ENCODE peak calls at places on chromosomes 7 and 10, in six cellular contexts. One of them, this sample, is unnamed.

GRCh38 chr7:71303566-71303965 is 171.6 kb downstream of the GALNT17 start:
- DNase-seq in OCI-LY7: no peak
- DNase-seq in coronary artery: no peak
- DNase-seq in SJSA1: no peak
- DNase-seq in transverse colon: no peak
- DNase-seq in MM.1S: no peak
- DNase-seq in this sample: no peak

GRCh38 chr10:112917676-112918075 is 32.4 kb upstream of the TCF7L2 start:
- DNase-seq in SJSA1: no peak
- DNase-seq in coronary artery: no peak
- DNase-seq in MM.1S: no peak
- DNase-seq in OCI-LY7: no peak
- DNase-seq in transverse colon: no peak
- DNase-seq in this sample: no peak

GRCh38 chr10:119268871-119269506 is 61.6 kb downstream of the GRK5 start:
- DNase-seq in OCI-LY7: no peak
- DNase-seq in MM.1S: peak
- DNase-seq in SJSA1: no peak
- DNase-seq in transverse colon: no peak
- DNase-seq in coronary artery: no peak
- DNase-seq in this sample: no peak

GRCh38 chr10:90930971-90931841 is 10.3 kb upstream of the ANKRD1 start:
- DNase-seq in SJSA1: peak
- DNase-seq in transverse colon: no peak
- DNase-seq in coronary artery: peak
- DNase-seq in OCI-LY7: no peak
- DNase-seq in MM.1S: no peak
- DNase-seq in this sample: no peak

GRCh38 chr10:131033166-131034085 is 278.1 kb downstream of the TCERG1L start:
- DNase-seq in coronary artery: peak
- DNase-seq in transverse colon: no peak
- DNase-seq in SJSA1: no peak
- DNase-seq in MM.1S: no peak
- DNase-seq in OCI-LY7: no peak
- DNase-seq in this sample: no peak

GRCh38 chr7:2114052-2114451 is 118.7 kb downstream of the MAD1L1 start:
- DNase-seq in SJSA1: peak
- DNase-seq in MM.1S: no peak
- DNase-seq in coronary artery: no peak
- DNase-seq in OCI-LY7: no peak
- DNase-seq in transverse colon: no peak
- DNase-seq in this sample: no peak

GRCh38 chr7:90769036-90769435 is 172.9 kb downstream of the CDK14 start:
- DNase-seq in SJSA1: no peak
- DNase-seq in OCI-LY7: no peak
- DNase-seq in transverse colon: no peak
- DNase-seq in MM.1S: no peak
- DNase-seq in coronary artery: no peak
- DNase-seq in this sample: no peak

GRCh38 chr10:77637986-77638765 is 568 bp upstream of the KCNMA1 start:
- DNase-seq in MM.1S: no peak
- DNase-seq in SJSA1: peak
- DNase-seq in coronary artery: peak
- DNase-seq in OCI-LY7: no peak
- DNase-seq in transverse colon: peak
- DNase-seq in this sample: no peak

GRCh38 chr7:66430164-66430545 is 198.5 kb upstream of the KCTD7 start:
- DNase-seq in coronary artery: no peak
- DNase-seq in MM.1S: no peak
- DNase-seq in SJSA1: no peak
- DNase-seq in transverse colon: peak
- DNase-seq in OCI-LY7: no peak
- DNase-seq in this sample: no peak

GRCh38 chr7:42017356-42017986 is 219.5 kb downstream of the GLI3 start:
- DNase-seq in SJSA1: no peak
- DNase-seq in coronary artery: no peak
- DNase-seq in MM.1S: peak
- DNase-seq in OCI-LY7: peak
- DNase-seq in transverse colon: no peak
- DNase-seq in this sample: no peak

GRCh38 chr7:157987906-157988305 is 599.7 kb downstream of the PTPRN2 start:
- DNase-seq in coronary artery: no peak
- DNase-seq in MM.1S: no peak
- DNase-seq in transverse colon: no peak
- DNase-seq in SJSA1: no peak
- DNase-seq in OCI-LY7: no peak
- DNase-seq in this sample: no peak

GRCh38 chr7:79452032-79452494 is 1.4 kb downstream of the MAGI2 start:
- DNase-seq in OCI-LY7: no peak
- DNase-seq in MM.1S: no peak
- DNase-seq in SJSA1: peak
- DNase-seq in coronary artery: peak
- DNase-seq in transverse colon: peak
- DNase-seq in this sample: peak

GRCh38 chr7:100472121-100472851 is 6.7 kb downstream of the TSC22D4 start:
- DNase-seq in MM.1S: no peak
- DNase-seq in transverse colon: peak
- DNase-seq in coronary artery: no peak
- DNase-seq in SJSA1: no peak
- DNase-seq in OCI-LY7: no peak
- DNase-seq in this sample: no peak

GRCh38 chr7:152025937-152026890 is 740 bp downstream of the GALNT11 start:
- DNase-seq in SJSA1: no peak
- DNase-seq in transverse colon: no peak
- DNase-seq in OCI-LY7: no peak
- DNase-seq in coronary artery: no peak
- DNase-seq in MM.1S: no peak
- DNase-seq in this sample: no peak
- H3K27ac ChIP-seq in SJSA1: peak
- H3K27ac ChIP-seq in transverse colon: peak
- H3K27ac ChIP-seq in OCI-LY7: no peak
- H3K27ac ChIP-seq in coronary artery: peak
- H3K27ac ChIP-seq in MM.1S: no peak
- H3K27ac ChIP-seq in this sample: peak

GRCh38 chr10:122154733-122155366 is 116.2 kb upstream of the BTBD16 start:
- DNase-seq in SJSA1: no peak
- DNase-seq in coronary artery: no peak
- DNase-seq in OCI-LY7: no peak
- DNase-seq in MM.1S: peak
- DNase-seq in transverse colon: no peak
- DNase-seq in this sample: no peak

GRCh38 chr10:122157451-122157850 is 113.6 kb upstream of the BTBD16 start:
- DNase-seq in SJSA1: no peak
- DNase-seq in transverse colon: no peak
- DNase-seq in coronary artery: no peak
- DNase-seq in MM.1S: no peak
- DNase-seq in OCI-LY7: no peak
- DNase-seq in this sample: no peak

GRCh38 chr10:122152544-122152943 is 118.6 kb upstream of the BTBD16 start:
- DNase-seq in coronary artery: peak
- DNase-seq in OCI-LY7: no peak
- DNase-seq in SJSA1: no peak
- DNase-seq in MM.1S: no peak
- DNase-seq in transverse colon: peak
- DNase-seq in this sample: peak

GRCh38 chr10:122151121-122151694 is 119.9 kb upstream of the BTBD16 start:
- DNase-seq in MM.1S: no peak
- DNase-seq in OCI-LY7: no peak
- DNase-seq in transverse colon: no peak
- DNase-seq in coronary artery: no peak
- DNase-seq in SJSA1: no peak
- DNase-seq in this sample: no peak

GRCh38 chr10:122154034-122154732 is 116.9 kb upstream of the BTBD16 start:
- DNase-seq in SJSA1: no peak
- DNase-seq in OCI-LY7: no peak
- DNase-seq in MM.1S: no peak
- DNase-seq in transverse colon: no peak
- DNase-seq in coronary artery: no peak
- DNase-seq in this sample: no peak
- H3K27ac ChIP-seq in SJSA1: no peak
- H3K27ac ChIP-seq in OCI-LY7: no peak
- H3K27ac ChIP-seq in MM.1S: no peak
- H3K27ac ChIP-seq in transverse colon: peak
- H3K27ac ChIP-seq in coronary artery: peak
- H3K27ac ChIP-seq in this sample: peak

DNA sequence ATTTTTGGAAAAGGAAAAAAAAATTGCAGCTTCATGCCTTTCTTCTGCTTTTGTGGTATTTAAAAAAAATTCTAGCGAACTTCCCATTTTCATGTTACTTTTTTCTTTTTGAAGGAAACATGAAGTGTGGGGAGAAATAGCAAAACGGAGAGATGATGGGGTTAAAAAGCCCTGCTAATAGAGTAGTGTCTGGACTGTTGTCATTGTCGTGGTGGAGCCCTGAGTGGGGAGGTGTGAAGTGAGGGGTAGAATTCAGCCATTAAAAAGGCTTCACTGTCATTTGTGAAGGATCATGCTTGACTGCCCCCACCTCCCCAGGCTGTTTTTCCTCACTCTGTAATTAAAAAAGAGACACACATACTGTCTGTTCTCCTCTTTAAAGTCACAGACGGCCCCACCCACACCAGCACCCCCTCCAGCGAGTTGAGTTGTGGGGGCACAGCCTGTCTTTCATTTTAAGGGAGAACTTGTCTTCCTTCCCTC is 272.5 kb downstream of the CREB5 start:
- DNase-seq in SJSA1: no peak
- DNase-seq in MM.1S: no peak
- DNase-seq in transverse colon: no peak
- DNase-seq in OCI-LY7: no peak
- DNase-seq in coronary artery: no peak
- DNase-seq in this sample: no peak
- H3K27ac ChIP-seq in SJSA1: no peak
- H3K27ac ChIP-seq in MM.1S: no peak
- H3K27ac ChIP-seq in transverse colon: peak
- H3K27ac ChIP-seq in OCI-LY7: no peak
- H3K27ac ChIP-seq in coronary artery: peak
- H3K27ac ChIP-seq in this sample: peak

GRCh38 chr10:86979296-86979818 is 11.1 kb downstream of the ADIRF start:
- DNase-seq in OCI-LY7: no peak
- DNase-seq in transverse colon: no peak
- DNase-seq in coronary artery: no peak
- DNase-seq in SJSA1: no peak
- DNase-seq in MM.1S: no peak
- DNase-seq in this sample: no peak
- H3K27ac ChIP-seq in OCI-LY7: no peak
- H3K27ac ChIP-seq in transverse colon: peak
- H3K27ac ChIP-seq in coronary artery: peak
- H3K27ac ChIP-seq in SJSA1: no peak
- H3K27ac ChIP-seq in MM.1S: no peak
- H3K27ac ChIP-seq in this sample: peak

GRCh38 chr7:37445800-37446199 is 2.9 kb downstream of the ELMO1 start:
- DNase-seq in coronary artery: no peak
- DNase-seq in SJSA1: no peak
- DNase-seq in transverse colon: no peak
- DNase-seq in MM.1S: no peak
- DNase-seq in OCI-LY7: no peak
- DNase-seq in this sample: no peak
- H3K27ac ChIP-seq in coronary artery: peak
- H3K27ac ChIP-seq in SJSA1: no peak
- H3K27ac ChIP-seq in transverse colon: no peak
- H3K27ac ChIP-seq in MM.1S: no peak
- H3K27ac ChIP-seq in OCI-LY7: no peak
- H3K27ac ChIP-seq in this sample: no peak

GRCh38 chr10:72832701-72833100 is 60.8 kb upstream of the OIT3 start:
- DNase-seq in SJSA1: no peak
- DNase-seq in coronary artery: no peak
- DNase-seq in transverse colon: no peak
- DNase-seq in OCI-LY7: no peak
- DNase-seq in MM.1S: no peak
- DNase-seq in this sample: no peak
- H3K27ac ChIP-seq in SJSA1: no peak
- H3K27ac ChIP-seq in coronary artery: no peak
- H3K27ac ChIP-seq in transverse colon: no peak
- H3K27ac ChIP-seq in OCI-LY7: no peak
- H3K27ac ChIP-seq in MM.1S: no peak
- H3K27ac ChIP-seq in this sample: no peak

DNA sequence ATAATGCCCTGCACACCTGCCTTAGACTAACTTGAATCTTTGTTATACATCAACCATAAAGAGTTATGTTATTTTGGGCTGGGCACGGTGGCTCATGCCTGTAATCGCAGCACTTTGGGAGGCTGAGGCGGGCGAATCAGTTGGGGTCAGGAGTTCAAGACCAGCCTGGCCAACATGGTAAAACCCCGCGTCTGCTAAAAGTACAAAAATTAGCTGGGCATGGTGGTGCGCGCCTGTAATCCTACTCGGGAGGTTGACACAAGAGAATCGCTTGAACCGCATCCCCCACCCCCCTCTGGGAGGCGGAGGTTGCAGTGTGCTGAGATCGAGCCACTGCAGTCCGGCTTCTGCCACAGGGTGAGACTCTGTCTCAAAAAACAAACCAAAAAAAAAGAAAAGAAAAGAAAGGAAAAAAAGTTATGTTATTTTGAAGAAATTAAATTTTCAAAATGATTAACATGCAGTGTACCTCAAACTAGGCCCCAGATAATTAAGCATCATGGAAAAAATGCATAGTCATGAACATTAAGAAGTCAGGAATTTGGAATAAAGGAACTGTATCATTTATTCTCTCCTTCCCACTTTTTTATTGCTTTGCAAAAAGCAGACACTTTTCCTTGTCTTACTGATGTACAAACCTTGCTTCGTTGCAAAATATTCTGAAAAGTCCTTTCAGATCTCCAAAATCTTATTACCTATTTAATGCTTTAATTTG is 43.3 kb downstream of the STAM start:
- DNase-seq in SJSA1: no peak
- DNase-seq in coronary artery: no peak
- DNase-seq in transverse colon: no peak
- DNase-seq in OCI-LY7: no peak
- DNase-seq in MM.1S: no peak
- DNase-seq in this sample: no peak
- H3K27ac ChIP-seq in SJSA1: no peak
- H3K27ac ChIP-seq in coronary artery: no peak
- H3K27ac ChIP-seq in transverse colon: no peak
- H3K27ac ChIP-seq in OCI-LY7: no peak
- H3K27ac ChIP-seq in MM.1S: no peak
- H3K27ac ChIP-seq in this sample: no peak